ENCODE peak calls at places on chromosomes 2 and 18, in four cellular contexts. T, F, P and I are unnamed samples.

GRCh38 chr18:24964213-24964612 is 387.8 kb downstream of the ZNF521 start:
- DNase-seq in T (peak), F (no peak), P (no peak), I (no peak)

GRCh38 chr18:24669502-24669901 is 209.1 kb downstream of the HRH4 start:
- DNase-seq in T (no peak), F (no peak), P (no peak), I (no peak)

GRCh38 chr2:73981081-73981968 is 3.4 kb upstream of the TET3 start:
- DNase-seq in T (peak), F (no peak), P (peak), I (no peak)

GRCh38 chr2:33209976-33210375 is 263.2 kb downstream of the LTBP1 start:
- DNase-seq in T (peak), F (no peak), P (peak), I (no peak)

GRCh38 chr2:186503827-186504606 is 18.0 kb downstream of the ZC3H15 start:
- DNase-seq in T (peak), F (no peak), P (peak), I (no peak)

GRCh38 chr2:146246734-146247523 is 1597.9 kb upstream of the ACVR2A start:
- DNase-seq in T (no peak), F (no peak), P (no peak), I (no peak)

GRCh38 chr2:190408538-190409271 is 550 bp downstream of the MFSD6 start:
- DNase-seq in T (no peak), F (no peak), P (peak), I (no peak)

GRCh38 chr2:201401815-201402214 is 44.7 kb upstream of the FLACC1 start:
- DNase-seq in T (no peak), F (no peak), P (no peak), I (no peak)

GRCh38 chr2:200252661-200253067 is 53.8 kb upstream of the SPATS2L start:
- DNase-seq in T (peak), F (no peak), P (peak), I (peak)

GRCh38 chr2:27162151-27163121 is 13.6 kb downstream of the TCF23 start:
- DNase-seq in T (no peak), F (no peak), P (no peak), I (no peak)

GRCh38 chr18:10410472-10411300 is 43.7 kb upstream of the APCDD1 start:
- DNase-seq in T (peak), F (no peak), P (no peak), I (no peak)

GRCh38 chr18:12307251-12307736 is 747 bp upstream of the TUBB6 start:
- DNase-seq in T (peak), F (no peak), P (peak), I (no peak)
- TF ChIP-seq CTCF in T (peak), F (no peak), P (no peak), I (peak)

GRCh38 chr18:57803119-57803969 is at the start of gene ATP8B1:
- DNase-seq in T (peak), F (no peak), P (peak), I (no peak)
- H3K4me3 ChIP-seq in T (peak), F (peak), P (peak), I (peak)

GRCh38 chr2:46643951-46644350 is 164.6 kb downstream of the TMEM247 start:
- DNase-seq in T (peak), F (no peak), P (no peak), I (no peak)

GRCh38 chr2:46644690-46645385 is 165.5 kb downstream of the TMEM247 start:
- DNase-seq in T (peak), F (no peak), P (peak), I (peak)

GRCh38 chr2:46645681-46646162 is 166.4 kb downstream of the TMEM247 start:
- DNase-seq in T (peak), F (no peak), P (peak), I (peak)

GRCh38 chr2:46647041-46647440 is 167.7 kb downstream of the TMEM247 start:
- DNase-seq in T (peak), F (no peak), P (no peak), I (no peak)

DNA sequence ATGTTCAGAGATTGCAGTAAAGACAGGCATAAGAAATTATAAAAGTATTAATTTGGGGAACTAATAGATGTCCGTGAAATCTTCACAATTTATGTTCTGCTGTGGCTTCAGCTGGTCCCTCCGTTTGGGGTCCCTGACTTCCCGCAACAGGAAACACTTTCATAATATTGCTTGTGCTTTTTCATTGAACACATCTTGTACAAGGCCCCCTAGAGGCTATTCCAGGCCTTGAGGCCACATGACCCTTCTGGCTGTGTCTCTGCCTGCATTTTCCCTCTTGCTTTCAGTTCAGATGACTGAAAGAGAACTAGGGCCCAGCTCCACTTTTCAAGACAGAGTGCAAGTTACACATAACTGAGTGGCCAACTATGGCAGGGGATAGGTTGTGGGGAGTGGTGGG is 164.1 kb downstream of the TMEM247 start:
- DNase-seq in T (no peak), F (no peak), P (no peak), I (no peak)
- TF ChIP-seq CTCF in T (no peak), F (peak), P (no peak), I (no peak)

DNA sequence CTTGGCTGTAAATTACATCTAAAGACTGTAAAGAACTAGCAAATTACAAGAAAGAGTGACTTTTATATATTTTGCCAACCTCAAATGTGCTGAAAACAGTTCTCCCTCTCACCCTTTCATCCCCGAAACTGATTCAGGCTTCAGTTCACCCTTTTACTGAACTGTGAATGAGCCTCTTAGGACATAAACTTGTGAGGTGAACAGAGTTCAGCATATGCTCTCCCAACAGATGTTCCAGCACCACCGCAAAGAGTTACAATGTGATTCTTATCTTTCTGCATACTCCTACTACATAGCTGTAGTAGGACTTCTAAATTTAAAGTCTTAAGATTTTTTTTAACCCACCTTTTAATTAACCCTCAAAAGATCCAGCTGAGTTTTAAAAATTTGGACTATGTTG is 1.2 kb upstream of the ZCCHC2 start:
- DNase-seq in T (no peak), F (no peak), P (peak), I (no peak)
- H3K4me3 ChIP-seq in T (peak), F (peak), P (no peak), I (no peak)

GRCh38 chr2:140288726-140289125 is 1508.5 kb upstream of the NXPH2 start:
- DNase-seq in T (no peak), F (no peak), P (no peak), I (no peak)
- TF ChIP-seq CTCF in T (no peak), F (no peak), P (no peak), I (no peak)

DNA sequence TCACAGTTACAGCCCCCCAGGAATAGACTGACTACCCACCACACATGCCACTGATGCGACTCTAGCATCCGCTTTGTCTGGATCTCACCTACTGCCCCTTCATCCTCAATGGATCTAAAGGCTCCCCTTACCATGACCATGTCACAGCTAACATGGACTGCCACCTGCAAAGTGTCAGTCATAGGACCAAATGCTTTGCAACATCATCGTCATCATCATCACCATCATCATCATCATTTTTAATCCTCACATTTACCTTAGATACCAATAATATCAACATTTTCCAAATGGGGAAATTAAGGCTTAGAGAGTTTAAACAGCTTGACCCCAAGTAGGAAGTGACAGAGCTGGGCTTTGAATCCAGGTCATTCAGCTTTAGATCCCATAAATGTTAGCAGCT is 60.1 kb upstream of the NEDD4L start:
- DNase-seq in T (no peak), F (no peak), P (no peak), I (no peak)
- H3K4me3 ChIP-seq in T (no peak), F (no peak), P (no peak), I (no peak)

GRCh38 chr2:236570081-236570979 is 705 bp downstream of the ACKR3 start:
- DNase-seq in T (peak), F (no peak), P (no peak), I (no peak)

GRCh38 chr2:236568922-236569592 is 568 bp upstream of the ACKR3 start:
- DNase-seq in T (no peak), F (no peak), P (no peak), I (no peak)

GRCh38 chr2:236566596-236566995 is 3.0 kb upstream of the ACKR3 start:
- DNase-seq in T (no peak), F (no peak), P (no peak), I (no peak)

GRCh38 chr2:236569593-236569973 is at the start of gene ACKR3:
- DNase-seq in T (peak), F (peak), P (peak), I (peak)

GRCh38 chr2:236568068-236568921 is 1.3 kb upstream of the ACKR3 start:
- DNase-seq in T (peak), F (no peak), P (peak), I (no peak)
- TF ChIP-seq CTCF in T (no peak), F (no peak), P (no peak), I (no peak)

DNA sequence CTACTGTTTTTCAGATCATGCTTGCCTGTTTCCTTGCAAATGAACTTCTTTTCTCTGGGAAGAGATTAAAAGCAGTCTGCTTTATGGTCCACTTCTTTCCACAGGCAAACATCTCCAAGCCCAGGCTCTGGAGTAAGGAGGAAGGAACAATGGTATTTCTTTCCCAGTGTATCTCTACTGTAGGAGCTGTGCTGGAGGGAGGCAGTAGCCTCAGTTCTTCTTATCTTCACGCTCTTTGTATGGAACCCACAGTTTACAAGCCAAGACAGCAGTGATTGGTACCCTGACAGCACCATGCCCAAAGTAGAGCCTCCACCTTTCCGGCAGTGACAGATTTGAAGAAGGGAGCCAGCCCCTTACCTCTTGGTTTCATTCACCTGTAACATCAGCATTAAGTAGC is 35.2 kb downstream of the SPOPL start:
- DNase-seq in T (no peak), F (no peak), P (no peak), I (no peak)
- H3K4me3 ChIP-seq in T (no peak), F (no peak), P (no peak), I (no peak)